ENCODE peak calls at places on chromosome 7, in six cellular contexts. G is IMR-90, S is neuronal stem cell, Q is mesenchymal stem cell, V is H9, E is H1. R is an unnamed sample.

GRCh38 chr7:114141415-114141814 is 222.6 kb upstream of the PPP1R3A start:
- DNase-seq in G (no peak), S (no peak), Q (no peak), V (peak), E (no peak), R (no peak)

GRCh38 chr7:155223503-155223902 is 74.2 kb upstream of the INSIG1 start:
- DNase-seq in G (no peak), S (no peak), Q (no peak), V (no peak), E (no peak), R (no peak)

GRCh38 chr7:1240917-1241509 is 8.3 kb downstream of the UNCX start:
- DNase-seq in G (no peak), S (no peak), Q (no peak), V (no peak), E (no peak), R (no peak)

GRCh38 chr7:92614586-92615237 is 24.5 kb upstream of the FAM133B start:
- DNase-seq in G (peak), S (no peak), Q (peak), V (no peak), E (no peak), R (no peak)

GRCh38 chr7:130322615-130323014 is 22.0 kb upstream of the CPA5 start:
- DNase-seq in G (no peak), S (no peak), Q (no peak), V (no peak), E (no peak), R (peak)

GRCh38 chr7:84339306-84339705 is 144.7 kb upstream of the SEMA3A start:
- DNase-seq in G (no peak), S (no peak), Q (no peak), V (no peak), E (no peak), R (no peak)

GRCh38 chr7:116588641-116589594 is 64.1 kb downstream of the CAV1 start:
- DNase-seq in G (peak), S (peak), Q (peak), V (no peak), E (no peak), R (peak)

GRCh38 chr7:66847879-66848810 is 72.9 kb upstream of the TMEM248 start:
- DNase-seq in G (peak), S (no peak), Q (peak), V (peak), E (no peak), R (peak)

GRCh38 chr7:39130740-39131538 is 153.2 kb downstream of the POU6F2 start:
- DNase-seq in G (no peak), S (no peak), Q (no peak), V (no peak), E (no peak), R (peak)

GRCh38 chr7:131336956-131337355 is 9.3 kb downstream of the MKLN1 start:
- DNase-seq in G (peak), S (no peak), Q (peak), V (no peak), E (no peak), R (no peak)

GRCh38 chr7:113710310-113711106 is 208.3 kb downstream of the PPP1R3A start:
- DNase-seq in G (peak), S (peak), Q (peak), V (peak), E (peak), R (peak)

GRCh38 chr7:74044366-74045350 is 16.7 kb downstream of the ELN start:
- DNase-seq in G (no peak), S (no peak), Q (no peak), V (no peak), E (no peak), R (no peak)
- H3K27ac ChIP-seq in G (no peak), S (no peak), Q (no peak), V (no peak), E (no peak), R (no peak)

DNA sequence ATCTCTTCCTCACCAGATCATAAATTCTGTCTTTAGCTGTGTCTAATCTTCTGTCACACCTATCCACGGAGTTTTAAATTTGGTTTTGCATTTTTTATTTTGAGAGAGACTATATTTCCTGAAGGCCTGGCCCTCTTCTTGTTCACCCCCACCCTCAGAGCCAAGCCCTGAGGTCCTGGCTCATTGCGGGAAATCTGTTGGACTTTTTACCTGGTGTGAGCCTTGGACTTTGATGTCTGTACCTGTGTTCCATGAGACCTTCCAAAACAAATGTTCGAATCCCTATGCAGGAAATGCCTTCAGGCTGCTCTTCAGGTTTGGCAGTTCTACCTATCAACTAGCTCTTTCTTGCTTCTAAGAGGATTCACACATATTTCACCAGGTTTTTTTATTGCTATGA is 175.2 kb upstream of the GRB10 start:
- DNase-seq in G (no peak), S (no peak), Q (no peak), V (no peak), E (no peak), R (no peak)
- H2BK5ac ChIP-seq in G (no peak), S (no peak), Q (no peak), V (no peak), E (no peak), R (no peak)

GRCh38 chr7:157587487-157588270 is 250.9 kb downstream of the DNAJB6 start:
- DNase-seq in G (no peak), S (no peak), Q (no peak), V (no peak), E (no peak), R (no peak)

GRCh38 chr7:157588271-157588589 is 251.4 kb downstream of the DNAJB6 start:
- DNase-seq in G (no peak), S (no peak), Q (no peak), V (no peak), E (no peak), R (no peak)

GRCh38 chr7:157585113-157585861 is 248.5 kb downstream of the DNAJB6 start:
- DNase-seq in G (no peak), S (no peak), Q (no peak), V (no peak), E (no peak), R (no peak)

GRCh38 chr7:157586426-157586955 is 249.7 kb downstream of the DNAJB6 start:
- DNase-seq in G (no peak), S (no peak), Q (no peak), V (no peak), E (no peak), R (no peak)

GRCh38 chr7:157587051-157587450 is 250.2 kb downstream of the DNAJB6 start:
- DNase-seq in G (no peak), S (no peak), Q (no peak), V (no peak), E (no peak), R (no peak)
- H4K91ac ChIP-seq in G (no peak), S (no peak), Q (no peak), V (no peak), E (no peak), R (no peak)

DNA sequence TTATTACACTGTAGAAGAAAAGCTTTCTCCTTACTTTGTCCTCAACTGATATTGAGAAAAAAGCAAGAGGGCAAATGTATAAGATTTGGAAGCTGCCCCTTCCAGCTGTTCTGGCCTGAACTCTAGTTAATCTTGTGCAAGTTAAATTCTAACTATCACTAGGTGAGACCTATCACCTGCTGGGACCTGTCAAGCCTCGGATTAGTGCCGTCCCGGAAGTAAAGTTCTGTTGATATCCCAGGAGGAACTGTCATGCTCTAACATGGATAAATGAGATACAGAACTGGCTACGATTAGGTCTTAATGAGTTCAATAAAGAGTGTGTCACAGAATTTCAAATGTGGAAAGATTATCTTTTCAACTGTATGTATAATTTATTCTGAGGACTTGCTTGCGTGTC is 1.2 kb upstream of the BPGM start:
- DNase-seq in G (no peak), S (no peak), Q (no peak), V (no peak), E (no peak), R (no peak)
- H3K27ac ChIP-seq in G (no peak), S (no peak), Q (no peak), V (no peak), E (no peak), R (no peak)